ENCODE peak calls at places on chromosomes 7 and 10, in four cellular contexts. X, R, Q and D are unnamed samples.

GRCh38 chr7:151814400-151814914 is 62.5 kb downstream of the PRKAG2 start:
- DNase-seq in R (no peak), X (no peak), Q (peak), D (no peak)

GRCh38 chr7:139746652-139747051 is 31.1 kb downstream of the HIPK2 start:
- DNase-seq in Q (no peak), X (no peak), R (peak), D (no peak)

GRCh38 chr7:105011771-105012502 is 2.1 kb upstream of the KMT2E start:
- DNase-seq in X (no peak), R (no peak), Q (no peak), D (no peak)

GRCh38 chr10:121900443-121901174 is 27.2 kb downstream of the ATE1 start:
- DNase-seq in X (peak), Q (peak), R (peak), D (no peak)

GRCh38 chr10:109062371-109062770 is 860.9 kb downstream of the XPNPEP1 start:
- DNase-seq in Q (peak), X (peak), R (no peak), D (no peak)

GRCh38 chr7:7257899-7258692 is 75.8 kb downstream of the C1GALT1 start:
- DNase-seq in X (no peak), R (peak), Q (no peak), D (no peak)

GRCh38 chr10:114548662-114549061 is 109.4 kb downstream of the ABLIM1 start:
- DNase-seq in X (no peak), Q (peak), R (peak), D (no peak)

GRCh38 chr7:158087196-158087595 is 500.4 kb downstream of the PTPRN2 start:
- DNase-seq in X (no peak), Q (no peak), R (no peak), D (no peak)

GRCh38 chr7:15461576-15461975 is 100.2 kb downstream of the AGMO start:
- DNase-seq in X (peak), R (no peak), Q (peak), D (peak)

GRCh38 chr10:79487296-79488194 is 24.8 kb upstream of the EIF5AL1 start:
- DNase-seq in R (peak), Q (peak), X (no peak), D (no peak)

GRCh38 chr10:71433983-71434744 is 37.4 kb downstream of the CDH23 start:
- DNase-seq in Q (no peak), X (no peak), R (no peak), D (no peak)

GRCh38 chr10:48406204-48406603 is 99.7 kb downstream of the MAPK8 start:
- DNase-seq in X (peak), R (no peak), Q (peak), D (no peak)

GRCh38 chr7:84492565-84493034 is 298.0 kb upstream of the SEMA3A start:
- DNase-seq in X (no peak), R (no peak), Q (no peak), D (peak)

GRCh38 chr10:69890065-69890831 is 88.5 kb downstream of the COL13A1 start:
- DNase-seq in X (no peak), R (peak), Q (no peak), D (no peak)

GRCh38 chr10:52019656-52020055 is 294.4 kb upstream of the DKK1 start:
- DNase-seq in Q (peak), X (no peak), R (no peak), D (no peak)

GRCh38 chr7:156479596-156479995 is 161.0 kb upstream of the RNF32 start:
- DNase-seq in X (no peak), R (no peak), Q (no peak), D (no peak)

GRCh38 chr10:62244785-62245595 is 23.7 kb downstream of the RTKN2 start:
- DNase-seq in X (no peak), R (peak), Q (peak), D (no peak)

GRCh38 chr10:25616903-25617592 is 317.0 kb upstream of the MYO3A start:
- DNase-seq in Q (no peak), X (no peak), R (no peak), D (no peak)

GRCh38 chr7:132618956-132619305 is 42.7 kb upstream of the PLXNA4 start:
- DNase-seq in Q (no peak), X (peak), R (no peak), D (no peak)

GRCh38 chr7:130393799-130394411 is 13.6 kb downstream of the CPA1 start:
- DNase-seq in Q (no peak), X (no peak), R (no peak), D (no peak)

GRCh38 chr7:87318741-87319140 is 26.7 kb upstream of the CROT start:
- DNase-seq in R (no peak), Q (peak), X (no peak), D (no peak)

GRCh38 chr7:81715984-81716588 is 53.8 kb downstream of the HGF start:
- DNase-seq in Q (peak), X (no peak), R (no peak), D (no peak)

GRCh38 chr7:115097175-115097671 is 175.3 kb downstream of the MDFIC start:
- DNase-seq in X (peak), Q (peak), R (no peak), D (no peak)

GRCh38 chr7:129635300-129636029 is 23.9 kb downstream of the NRF1 start:
- DNase-seq in Q (peak), X (no peak), R (peak), D (no peak)

GRCh38 chr10:122234416-122234815 is 36.7 kb upstream of the BTBD16 start:
- DNase-seq in X (no peak), Q (no peak), R (no peak), D (no peak)

GRCh38 chr7:95951531-95951930 is 179.2 kb downstream of the DYNC1I1 start:
- DNase-seq in R (no peak), Q (no peak), X (no peak), D (no peak)

GRCh38 chr10:29160110-29160669 is 128.7 kb upstream of the LYZL1 start:
- DNase-seq in R (no peak), X (peak), Q (peak), D (peak)

GRCh38 chr7:97731736-97732370 is at the start of gene TAC1:
- DNase-seq in Q (peak), R (no peak), X (no peak), D (no peak)

GRCh38 chr10:79379512-79380124 is 32.3 kb downstream of the PPIF start:
- DNase-seq in Q (no peak), X (no peak), R (no peak), D (no peak)

GRCh38 chr7:92682324-92682723 is 92.1 kb upstream of the FAM133B start:
- DNase-seq in R (peak), X (no peak), Q (no peak), D (no peak)

GRCh38 chr10:122298206-122298597 is 27.1 kb downstream of the BTBD16 start:
- DNase-seq in R (no peak), Q (no peak), X (no peak), D (no peak)

GRCh38 chr7:6252310-6252709 is 20.1 kb downstream of the CYTH3 start:
- DNase-seq in X (no peak), Q (no peak), R (no peak), D (peak)

GRCh38 chr10:95221124-95221523 is 27.1 kb downstream of the ACSM6 start:
- DNase-seq in Q (peak), X (no peak), R (no peak), D (no peak)

GRCh38 chr7:101245147-101245668 is 327 bp upstream of the FIS1 start:
- DNase-seq in X (no peak), Q (no peak), R (no peak), D (no peak)

GRCh38 chr10:17227367-17228080 is 517 bp upstream of the VIM start:
- DNase-seq in X (no peak), R (peak), Q (peak), D (no peak)
- H3K4me3 ChIP-seq in X (peak), R (peak), Q (no peak), D (peak)

DNA sequence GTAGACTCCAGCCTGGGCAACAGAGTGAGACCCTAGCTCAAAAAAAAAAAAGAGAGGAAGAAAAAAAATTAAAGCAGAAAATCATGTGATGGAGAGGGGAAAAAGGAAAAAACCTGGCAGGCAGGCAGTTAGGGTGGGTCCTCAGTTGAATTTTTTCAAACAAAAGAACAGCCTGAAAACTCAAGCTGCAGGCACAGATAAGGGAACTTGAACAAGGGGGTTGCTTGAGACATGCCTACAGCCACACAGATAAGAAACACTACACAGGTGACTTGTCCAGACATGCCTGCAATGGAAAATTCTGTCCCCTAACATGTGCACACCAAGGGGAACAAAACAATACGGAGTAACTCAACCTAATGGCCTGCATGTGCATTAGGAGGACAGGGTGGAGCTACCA is 19.2 kb downstream of the VIM start:
- DNase-seq in X (no peak), R (no peak), Q (no peak), D (no peak)
- H3K4me3 ChIP-seq in X (no peak), R (no peak), Q (peak), D (no peak)

DNA sequence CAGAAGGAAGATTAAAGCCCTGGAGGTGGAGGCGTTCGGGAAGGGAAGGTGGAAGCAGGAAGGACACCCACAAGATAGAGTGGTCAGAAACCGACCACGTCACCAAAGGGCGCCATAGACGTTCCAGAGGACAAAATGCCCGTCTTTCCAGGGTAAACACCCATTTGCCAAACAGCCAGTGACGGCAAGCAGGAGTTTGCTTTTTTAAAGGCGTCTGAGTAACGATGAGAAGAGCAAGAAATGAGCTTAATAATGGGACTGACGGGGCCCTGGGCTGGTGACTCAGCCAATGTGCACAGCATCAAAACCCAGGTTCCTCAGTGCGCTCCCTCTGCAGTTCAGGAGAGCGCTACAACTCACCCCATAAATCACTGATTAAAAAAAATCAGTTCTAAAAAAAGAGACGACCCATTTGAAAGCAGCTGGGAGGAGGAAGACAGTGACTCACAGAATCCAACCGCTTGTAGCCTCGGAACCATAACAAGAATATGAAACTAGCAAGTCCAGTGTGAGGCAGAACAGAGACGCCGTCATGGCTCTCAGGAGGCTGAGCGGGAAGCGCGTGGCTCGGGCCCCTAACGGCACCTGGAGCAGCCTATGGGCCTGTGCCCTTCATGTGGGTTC is 5.9 kb downstream of the DIP2C start:
- DNase-seq in X (peak), Q (no peak), R (no peak), D (peak)
- H3K4me3 ChIP-seq in X (peak), Q (no peak), R (no peak), D (peak)

GRCh38 chr7:516216-516605 is 3.4 kb downstream of the PDGFA start:
- DNase-seq in X (no peak), Q (peak), R (no peak), D (no peak)
- H3K4me3 ChIP-seq in X (peak), Q (no peak), R (peak), D (peak)

DNA sequence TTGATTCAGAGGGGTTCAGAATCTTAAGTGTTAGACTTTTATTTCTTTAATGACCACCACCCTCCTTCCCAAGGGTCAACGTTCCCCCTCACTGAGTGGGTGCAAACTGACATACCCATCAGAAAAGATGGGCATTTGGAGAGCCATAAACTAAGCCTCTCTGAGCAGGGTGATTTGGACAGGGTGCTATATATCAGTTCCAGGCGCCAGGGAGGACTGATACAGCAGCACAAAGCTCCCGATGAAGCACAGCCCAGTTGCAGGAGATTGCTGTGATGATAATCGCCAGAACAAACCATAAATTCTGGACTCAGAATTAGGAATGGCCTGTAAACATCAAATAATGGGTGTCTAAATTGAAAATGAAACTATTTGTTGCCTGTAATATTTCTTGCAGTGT is 137.7 kb upstream of the LRRTM3 start:
- DNase-seq in R (peak), X (no peak), Q (no peak), D (no peak)
- H3K4me3 ChIP-seq in R (no peak), X (no peak), Q (no peak), D (no peak)

DNA sequence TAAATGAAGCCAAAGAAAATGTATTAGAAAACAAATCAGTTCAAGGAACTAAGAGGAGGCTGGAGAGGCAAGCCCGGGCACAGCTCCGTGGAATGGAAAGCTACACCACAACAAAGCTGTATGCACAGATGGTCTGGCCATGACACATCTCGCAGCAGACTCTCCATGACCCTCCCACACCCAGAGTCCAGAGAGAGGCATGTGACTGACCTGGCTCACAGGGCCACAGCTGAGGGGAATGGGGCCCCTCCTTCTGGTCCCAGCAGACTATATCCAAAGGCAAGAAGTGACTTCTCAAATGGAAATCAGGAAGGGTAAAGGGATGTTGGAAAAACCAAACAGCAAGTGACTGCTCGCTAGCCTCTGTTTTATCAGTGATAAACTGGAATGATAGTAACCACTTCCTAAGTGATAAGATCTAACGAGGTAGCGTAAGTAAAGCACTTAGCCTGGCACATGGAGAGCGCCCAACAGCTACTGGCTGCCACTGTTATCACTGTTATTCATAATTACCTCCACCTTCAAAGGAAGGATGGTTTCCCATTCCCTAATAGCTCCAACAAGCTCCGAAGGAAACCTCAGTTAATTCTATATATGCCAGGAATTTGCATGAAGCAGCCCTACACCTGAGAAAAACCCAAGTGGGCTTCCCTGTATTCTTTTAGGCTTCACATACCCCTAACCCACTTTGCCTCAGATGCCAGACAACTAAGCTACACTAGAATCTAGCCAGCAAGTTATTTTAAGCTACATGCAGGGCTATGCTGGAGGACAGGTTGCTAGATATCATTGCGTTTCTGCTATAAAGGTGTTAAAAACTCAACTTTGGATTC is 8.4 kb downstream of the OSBPL3 start:
- DNase-seq in Q (peak), X (peak), R (no peak), D (peak)
- H3K4me3 ChIP-seq in Q (no peak), X (no peak), R (no peak), D (no peak)

DNA sequence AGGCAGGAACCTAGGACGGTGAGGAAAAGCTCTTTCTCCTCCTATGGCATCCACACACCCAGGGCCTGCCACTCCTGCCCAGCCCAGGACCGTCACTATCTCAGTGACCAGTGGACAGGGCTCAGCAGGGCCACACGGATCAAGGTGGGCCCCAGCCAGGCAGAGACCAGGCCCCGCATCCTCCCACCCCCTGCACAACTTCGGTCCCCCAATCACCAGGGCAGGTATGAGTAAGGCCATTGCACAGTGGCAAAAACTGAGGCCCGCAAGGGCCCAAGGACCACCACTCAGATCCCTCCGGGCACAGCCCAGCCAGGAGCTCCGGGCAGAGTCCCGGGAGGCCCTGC is 30.3 kb downstream of the OAT start:
- DNase-seq in Q (no peak), R (no peak), X (no peak), D (no peak)
- H3K4me3 ChIP-seq in Q (no peak), R (no peak), X (peak), D (peak)